ENCODE peak calls at places on chromosomes 12 and 14, in seven cellular contexts. T, L, V, R, E, S and A are unnamed samples.

GRCh38 chr12:90246673-90247072 is 538.0 kb upstream of the ATP2B1 start:
- DNase-seq in T (no peak), L (no peak), V (no peak), R (no peak), E (no peak), S (no peak), A (no peak)

GRCh38 chr14:22871962-22872832 is 657 bp downstream of the LRP10 start:
- DNase-seq in T (peak), L (peak), V (peak), R (peak), E (peak), S (no peak), A (peak)

GRCh38 chr14:73008501-73008900 is 18.4 kb downstream of the ZFYVE1 start:
- DNase-seq in T (no peak), L (no peak), V (no peak), R (no peak), E (no peak), S (no peak), A (no peak)

GRCh38 chr12:15883536-15883935 is 1.3 kb downstream of the STRAP start:
- DNase-seq in T (no peak), L (no peak), V (no peak), R (no peak), E (no peak), S (no peak), A (no peak)

GRCh38 chr12:102781117-102781516 is 135.9 kb downstream of the PAH start:
- DNase-seq in T (no peak), L (no peak), V (no peak), R (no peak), E (no peak), S (no peak), A (no peak)

GRCh38 chr12:29309320-29309902 is 71.6 kb downstream of the ERGIC2 start:
- DNase-seq in T (no peak), L (no peak), V (no peak), R (no peak), E (peak), S (no peak), A (peak)

GRCh38 chr14:92589213-92589852 is 75.8 kb downstream of the RIN3 start:
- DNase-seq in T (no peak), L (no peak), V (peak), R (no peak), E (no peak), S (no peak), A (peak)

GRCh38 chr14:70254476-70254961 is 65.8 kb upstream of the SLC8A3 start:
- DNase-seq in T (peak), L (peak), V (peak), R (peak), E (no peak), S (no peak), A (peak)

GRCh38 chr14:72925815-72926291 is 411 bp upstream of the DCAF4 start:
- DNase-seq in T (peak), L (no peak), V (no peak), R (no peak), E (no peak), S (no peak), A (no peak)

GRCh38 chr14:20970983-20971704 is 15.9 kb downstream of the RNASE2 start:
- DNase-seq in T (peak), L (peak), V (peak), R (peak), E (peak), S (peak), A (peak)

GRCh38 chr14:90213099-90213748 is 43.1 kb upstream of the PSMC1 start:
- DNase-seq in T (no peak), L (no peak), V (no peak), R (no peak), E (no peak), S (no peak), A (no peak)

GRCh38 chr12:55314043-55314442 is at the start of gene OR6C1:
- DNase-seq in T (no peak), L (no peak), V (no peak), R (no peak), E (no peak), S (no peak), A (no peak)

GRCh38 chr14:103538291-103539055 is 9.5 kb downstream of the TRMT61A start:
- DNase-seq in T (no peak), L (peak), V (no peak), R (no peak), E (no peak), S (no peak), A (no peak)

GRCh38 chr14:24132061-24132685 is 1.7 kb downstream of the FITM1 start:
- DNase-seq in T (no peak), L (no peak), V (no peak), R (no peak), E (no peak), S (no peak), A (peak)

DNA sequence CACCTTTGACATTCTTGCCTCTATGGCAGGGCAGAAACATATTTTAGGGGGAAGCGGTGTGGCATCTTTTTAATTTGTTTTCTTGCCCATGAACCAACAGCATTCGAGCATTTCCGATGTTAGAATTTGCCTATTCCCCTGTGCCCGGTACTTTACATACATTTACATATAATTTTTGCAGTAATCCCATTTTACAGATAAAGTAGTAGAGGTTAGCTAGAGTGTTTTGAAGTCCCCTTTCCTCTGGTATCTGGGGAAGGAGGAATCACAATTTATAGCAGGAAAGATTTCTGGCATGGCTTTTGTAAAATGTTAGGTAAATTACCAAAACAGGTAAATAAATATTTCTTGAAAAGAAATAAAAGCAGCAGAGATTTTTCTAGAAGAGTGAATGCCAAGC is 1.6 kb downstream of the BORCS5 start:
- DNase-seq in T (no peak), L (no peak), V (no peak), R (no peak), E (no peak), S (no peak), A (no peak)
- TF ChIP-seq JUND in T (no peak), L (no peak), V (no peak), R (no peak), E (no peak), S (no peak), A (no peak)

GRCh38 chr12:104478396-104479140 is 21.8 kb downstream of the CHST11 start:
- DNase-seq in T (peak), L (no peak), V (no peak), R (no peak), E (no peak), S (peak), A (no peak)
- TF ChIP-seq JUND in T (no peak), L (no peak), V (no peak), R (no peak), E (no peak), S (no peak), A (no peak)

GRCh38 chr12:4956968-4957367 is 47.3 kb downstream of the KCNA1 start:
- DNase-seq in T (no peak), L (no peak), V (no peak), R (no peak), E (no peak), S (no peak), A (no peak)
- TF ChIP-seq JUND in T (no peak), L (no peak), V (no peak), R (no peak), E (no peak), S (no peak), A (no peak)

GRCh38 chr14:105536691-105537579 is 10.6 kb downstream of the TMEM121 start:
- DNase-seq in T (no peak), L (peak), V (no peak), R (no peak), E (no peak), S (no peak), A (no peak)

GRCh38 chr14:105540811-105541210 is 14.4 kb downstream of the TMEM121 start:
- DNase-seq in T (no peak), L (no peak), V (no peak), R (no peak), E (no peak), S (no peak), A (no peak)

GRCh38 chr14:105538481-105539049 is 12.2 kb downstream of the TMEM121 start:
- DNase-seq in T (no peak), L (no peak), V (no peak), R (no peak), E (no peak), S (no peak), A (no peak)

GRCh38 chr14:105536051-105536450 is 9.7 kb downstream of the TMEM121 start:
- DNase-seq in T (no peak), L (peak), V (no peak), R (no peak), E (no peak), S (no peak), A (no peak)

GRCh38 chr14:105537580-105538474 is 11.4 kb downstream of the TMEM121 start:
- DNase-seq in T (peak), L (peak), V (no peak), R (peak), E (no peak), S (no peak), A (peak)
- TF ChIP-seq JUND in T (no peak), L (no peak), V (no peak), R (no peak), E (no peak), S (no peak), A (no peak)

GRCh38 chr14:99670361-99671229 is 13.5 kb upstream of the CYP46A1 start:
- DNase-seq in T (no peak), L (no peak), V (no peak), R (no peak), E (no peak), S (no peak), A (no peak)

GRCh38 chr14:99673328-99674063 is 10.6 kb upstream of the CYP46A1 start:
- DNase-seq in T (no peak), L (no peak), V (no peak), R (no peak), E (no peak), S (no peak), A (no peak)

GRCh38 chr14:99668998-99669314 is 15.1 kb upstream of the CYP46A1 start:
- DNase-seq in T (no peak), L (no peak), V (no peak), R (no peak), E (no peak), S (no peak), A (no peak)

GRCh38 chr14:99672506-99673327 is 11.4 kb upstream of the CYP46A1 start:
- DNase-seq in T (peak), L (no peak), V (no peak), R (no peak), E (no peak), S (no peak), A (peak)

GRCh38 chr14:99671230-99672224 is 12.6 kb upstream of the CYP46A1 start:
- DNase-seq in T (no peak), L (no peak), V (peak), R (no peak), E (no peak), S (no peak), A (no peak)
- TF ChIP-seq JUND in T (no peak), L (no peak), V (no peak), R (no peak), E (no peak), S (no peak), A (no peak)

DNA sequence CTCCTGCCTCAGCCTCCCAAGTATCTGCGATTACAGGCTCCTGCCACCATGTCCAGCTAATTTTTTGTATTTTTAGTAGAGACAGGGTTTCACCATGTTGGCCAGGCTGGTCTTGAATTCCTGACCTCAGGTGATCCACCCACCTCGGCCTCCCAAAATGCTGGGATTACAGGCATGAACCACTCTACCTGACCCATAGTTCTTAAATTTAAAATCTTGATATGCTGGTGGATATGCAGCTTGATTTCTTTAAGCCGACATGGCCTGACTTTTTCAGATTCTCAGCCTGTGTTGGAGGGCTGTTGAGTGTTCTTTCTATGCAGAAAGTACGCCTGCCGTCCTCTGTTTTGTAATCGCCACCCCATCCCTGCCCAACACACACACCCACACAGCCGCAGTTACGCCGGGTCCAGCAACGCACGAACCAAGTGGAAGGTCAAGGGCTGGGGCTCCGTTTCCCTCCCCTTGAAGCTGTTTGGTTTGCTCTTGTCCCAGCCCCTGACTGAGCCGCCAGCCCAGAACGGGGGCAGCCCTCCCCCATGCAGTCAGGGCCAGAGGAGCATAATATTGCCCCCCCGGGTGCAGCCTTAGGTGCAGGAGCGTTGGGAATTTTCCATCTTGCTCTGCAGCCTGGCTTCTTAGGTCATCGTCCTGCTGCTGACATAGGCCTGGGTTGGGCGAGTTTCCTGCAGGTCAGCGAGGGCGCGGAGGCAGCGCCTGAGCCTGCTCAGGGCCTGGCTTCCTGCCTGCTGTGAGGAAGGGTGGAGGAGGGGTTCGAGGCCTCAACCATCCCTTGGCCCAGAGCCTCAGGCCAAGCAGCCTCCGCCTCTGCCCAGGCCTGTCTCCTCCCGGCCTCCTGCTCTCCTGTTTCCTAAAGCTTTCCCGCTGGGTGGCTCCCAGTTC is 44.2 kb downstream of the PSMA6 start:
- DNase-seq in T (peak), L (peak), V (peak), R (peak), E (no peak), S (no peak), A (peak)
- TF ChIP-seq JUND in T (peak), L (no peak), V (no peak), R (no peak), E (no peak), S (no peak), A (no peak)

DNA sequence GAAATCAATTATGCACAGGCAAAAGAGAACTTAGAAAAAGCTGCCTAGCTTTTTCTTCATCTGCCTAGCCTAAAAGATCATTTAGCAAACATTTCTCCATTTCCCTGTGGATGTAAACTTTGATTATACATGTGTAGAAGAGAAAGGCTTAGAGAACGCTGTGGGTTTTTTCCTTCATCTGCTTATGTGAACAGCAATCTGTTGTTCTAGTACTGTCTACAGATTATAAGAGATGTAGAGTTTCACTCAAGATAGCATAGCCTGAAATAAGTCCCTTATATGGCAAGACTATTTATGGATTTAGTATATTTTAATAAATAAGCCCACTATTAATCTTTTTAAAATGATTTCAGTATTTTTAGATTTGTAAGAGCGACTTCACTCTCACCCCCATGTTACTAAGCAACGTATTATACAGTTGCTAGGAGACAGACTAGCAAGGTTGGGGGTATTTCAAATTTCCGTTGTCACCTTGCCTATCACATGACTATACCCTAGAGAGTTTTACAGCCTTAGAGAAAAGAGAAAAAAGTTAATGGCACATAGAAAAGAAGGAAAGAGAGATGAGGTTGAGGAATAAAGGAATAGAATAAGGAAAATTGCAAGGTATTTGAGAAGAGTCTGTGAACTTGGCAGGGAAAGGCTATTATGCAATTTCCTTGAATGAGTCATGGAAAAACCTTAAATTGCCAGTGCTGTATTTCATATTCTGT is 12.2 kb upstream of the TUBA1A start:
- DNase-seq in T (peak), L (peak), V (no peak), R (no peak), E (peak), S (peak), A (no peak)
- TF ChIP-seq JUND in T (peak), L (peak), V (no peak), R (no peak), E (peak), S (no peak), A (peak)